ENCODE peak calls at places on chromosomes 4 and X, in five cellular contexts. S, T, D, B and K are unnamed samples. For H3K36me3 and H3K9me3, the result is how much of the 10 kb centered on the place peaks cover.

GRCh38 chr4:56728512-56728911 is 47.4 kb upstream of the HOPX start:
- DNase-seq in D (peak), S (no peak), B (peak), T (no peak), K (no peak)

GRCh38 chr4:7007142-7007907 is 35.8 kb upstream of the TADA2B start:
- DNase-seq in B (no peak), D (no peak), S (no peak), T (no peak), K (no peak)

GRCh38 chrX:13652256-13653021 is 502 bp upstream of the TCEANC start:
- DNase-seq in B (no peak), S (peak), D (no peak), T (no peak), K (no peak)

GRCh38 chr4:73978886-73979285 is 2.9 kb downstream of the PF4 start:
- DNase-seq in S (no peak), D (no peak), B (no peak), T (no peak), K (no peak)

GRCh38 chr4:153014460-153014859 is 78.3 kb downstream of the FHDC1 start:
- DNase-seq in B (no peak), T (no peak), S (no peak), D (no peak), K (no peak)

GRCh38 chr4:73740353-73740778 is at the start of gene CXCL8:
- DNase-seq in S (peak), D (peak), B (peak), T (no peak), K (no peak)

GRCh38 chrX:111095974-111096870 is at the start of gene PAK3:
- DNase-seq in S (no peak), D (peak), B (peak), T (peak), K (no peak)

GRCh38 chr4:15963001-15963451 is at the start of gene FGFBP2:
- DNase-seq in B (peak), T (no peak), D (peak), S (no peak), K (no peak)

GRCh38 chr4:53313510-53313909 is 52.4 kb downstream of the SCFD2 start:
- DNase-seq in S (no peak), B (no peak), D (no peak), T (no peak), K (no peak)

GRCh38 chr4:6466756-6467381 is 5.5 kb downstream of the PPP2R2C start:
- DNase-seq in D (peak), S (no peak), T (no peak), B (no peak), K (peak)

GRCh38 chrX:53004038-53004437 is 44.6 kb upstream of the GPR173 start:
- DNase-seq in S (no peak), D (no peak), B (no peak), T (no peak), K (no peak)

GRCh38 chr4:74619931-74620702 is 174.2 kb downstream of the BTC start:
- DNase-seq in D (no peak), B (no peak), S (no peak), T (no peak), K (no peak)

GRCh38 chrX:132774312-132774711 is 184.1 kb downstream of the HS6ST2 start:
- DNase-seq in S (no peak), T (no peak), D (no peak), B (no peak), K (no peak)

GRCh38 chr4:38467296-38467695 is 196.7 kb upstream of the KLF3 start:
- DNase-seq in T (no peak), B (no peak), S (no peak), D (no peak), K (no peak)

GRCh38 chr4:41575207-41575606 is 37.2 kb downstream of the LIMCH1 start:
- DNase-seq in B (no peak), T (no peak), S (no peak), D (no peak), K (no peak)

GRCh38 chr4:38161208-38162113 is 201.3 kb downstream of the PTTG2 start:
- DNase-seq in S (no peak), T (no peak), B (no peak), D (no peak), K (no peak)

GRCh38 chr4:829761-830655 is 4.1 kb upstream of the CPLX1 start:
- DNase-seq in B (no peak), T (peak), S (no peak), D (peak), K (no peak)

GRCh38 chr4:1018147-1019020 is 7.0 kb downstream of the FGFRL1 start:
- DNase-seq in T (peak), S (peak), D (no peak), B (no peak), K (no peak)

GRCh38 chr4:9953089-9953488 is 68.2 kb downstream of the SLC2A9 start:
- DNase-seq in S (no peak), D (no peak), B (no peak), T (no peak), K (peak)

GRCh38 chr4:16240300-16240699 is 14.0 kb upstream of the TAPT1 start:
- DNase-seq in D (no peak), B (no peak), T (no peak), S (no peak), K (no peak)

GRCh38 chrX:102339312-102340298 is 92.6 kb downstream of the NXF2 start:
- DNase-seq in T (peak), D (peak), B (no peak), S (no peak), K (no peak)

GRCh38 chr4:113349400-113349799 is 299.9 kb downstream of the ANK2 start:
- DNase-seq in T (no peak), S (no peak), D (no peak), B (no peak), K (no peak)

GRCh38 chrX:6005856-6006255 is 222.8 kb downstream of the NLGN4X start:
- DNase-seq in B (no peak), S (no peak), T (no peak), D (no peak), K (no peak)

GRCh38 chrX:46587158-46587557 is 13.6 kb downstream of the CHST7 start:
- DNase-seq in B (no peak), T (no peak), D (no peak), S (no peak), K (no peak)

GRCh38 chrX:129091097-129091496 is 432.2 kb downstream of the SMARCA1 start:
- DNase-seq in D (no peak), T (no peak), S (no peak), B (no peak), K (no peak)

GRCh38 chrX:101977091-101977490 is 45.3 kb upstream of the ZMAT1 start:
- DNase-seq in T (no peak), D (no peak), S (no peak), B (no peak), K (no peak)

GRCh38 chrX:48703228-48703627 is 6.7 kb downstream of the SUV39H1 start:
- DNase-seq in D (no peak), B (no peak), S (no peak), T (no peak), K (no peak)

GRCh38 chrX:100449696-100450606 is 39.9 kb upstream of the PCDH19 start:
- DNase-seq in T (peak), S (no peak), B (peak), D (no peak), K (no peak)

GRCh38 chr4:87270144-87270543 is 49.7 kb upstream of the KLHL8 start:
- DNase-seq in T (no peak), B (no peak), D (no peak), S (peak), K (no peak)

GRCh38 chrX:24513416-24513815 is 48.3 kb downstream of the PDK3 start:
- DNase-seq in S (no peak), T (no peak), D (no peak), B (no peak), K (no peak)

GRCh38 chr4:38179690-38180299 is 219.6 kb downstream of the PTTG2 start:
- DNase-seq in T (no peak), S (peak), D (peak), B (peak), K (peak)

GRCh38 chr4:139951051-139951450 is 202.9 kb downstream of the MAML3 start:
- DNase-seq in D (no peak), T (no peak), B (no peak), S (no peak), K (no peak)

GRCh38 chr4:157702821-157703220 is 470.0 kb downstream of the GASK1B start:
- DNase-seq in B (no peak), T (no peak), S (no peak), D (no peak), K (no peak)

GRCh38 chr4:16461362-16461761 is 235.1 kb upstream of the TAPT1 start:
- DNase-seq in D (no peak), T (no peak), B (no peak), S (no peak), K (no peak)

GRCh38 chr4:8192748-8193738 is 6.0 kb upstream of the SH3TC1 start:
- DNase-seq in T (no peak), S (no peak), D (no peak), B (peak), K (no peak)

GRCh38 chrX:65706041-65706828 is 38.8 kb downstream of the MSN start:
- DNase-seq in B (no peak), D (no peak), T (no peak), S (no peak), K (no peak)

GRCh38 chrX:96372313-96373046 is 312.2 kb upstream of the DIAPH2 start:
- DNase-seq in T (no peak), B (no peak), D (no peak), S (no peak), K (no peak)

GRCh38 chr4:76951333-76952033 is 1.9 kb downstream of the SEPTIN11 start:
- DNase-seq in T (no peak), S (no peak), D (no peak), B (no peak), K (no peak)

GRCh38 chr4:19381068-19381467 is 870.6 kb upstream of the SLIT2 start:
- DNase-seq in B (no peak), T (no peak), D (no peak), S (no peak), K (no peak)

DNA sequence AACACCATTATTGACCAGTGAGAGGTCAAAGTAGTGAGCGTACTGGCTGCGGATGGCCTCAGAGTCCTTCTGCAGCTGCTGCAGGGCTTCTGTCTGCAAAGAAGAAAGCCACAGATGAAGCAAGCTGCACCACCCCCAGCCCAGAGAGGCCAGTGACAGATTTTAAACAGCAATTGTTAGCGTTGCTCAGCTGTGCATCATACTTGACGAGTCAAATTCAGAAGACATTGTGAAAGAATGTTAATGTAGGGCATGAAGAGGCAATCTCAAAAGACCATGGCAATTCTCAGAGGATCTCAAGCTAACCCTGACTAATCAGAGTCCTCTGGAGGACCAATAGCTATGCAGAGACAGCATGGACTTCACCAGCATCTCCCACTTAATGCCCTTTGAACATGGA is 16.6 kb downstream of the DKC1 start:
- DNase-seq in S (no peak), B (no peak), D (no peak), T (no peak), K (no peak)
- H3K36me3 ChIP-seq in S (half or more), B (under half), D (under half), T (under half), K (under half)

GRCh38 chr4:17981063-17981462 is 40.5 kb downstream of the LCORL start:
- DNase-seq in D (no peak), B (no peak), T (no peak), S (no peak), K (no peak)

DNA sequence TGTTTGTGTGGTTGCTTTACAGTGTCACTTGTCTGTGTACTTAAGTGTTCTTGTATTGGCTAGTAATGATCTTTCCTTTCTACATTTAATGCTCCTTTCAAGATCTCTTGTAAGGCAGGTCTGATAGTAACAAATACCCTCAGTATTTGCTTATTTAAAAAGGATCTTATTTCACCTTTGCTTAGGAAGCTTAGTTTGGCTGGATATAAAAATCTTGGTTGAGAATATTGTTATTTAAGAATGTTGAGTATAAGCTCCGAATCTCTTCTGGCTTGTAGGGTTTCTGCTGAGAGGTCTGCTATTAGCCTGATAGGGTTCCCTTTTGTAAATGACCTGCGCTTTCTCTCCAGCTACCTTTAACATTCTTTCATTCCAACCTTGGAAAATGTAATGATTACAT is 35.7 kb downstream of the LCORL start:
- DNase-seq in T (no peak), D (no peak), S (no peak), B (no peak), K (no peak)
- H3K9me3 ChIP-seq in T (under half), D (under half), S (under half), B (under half), K (under half)

DNA sequence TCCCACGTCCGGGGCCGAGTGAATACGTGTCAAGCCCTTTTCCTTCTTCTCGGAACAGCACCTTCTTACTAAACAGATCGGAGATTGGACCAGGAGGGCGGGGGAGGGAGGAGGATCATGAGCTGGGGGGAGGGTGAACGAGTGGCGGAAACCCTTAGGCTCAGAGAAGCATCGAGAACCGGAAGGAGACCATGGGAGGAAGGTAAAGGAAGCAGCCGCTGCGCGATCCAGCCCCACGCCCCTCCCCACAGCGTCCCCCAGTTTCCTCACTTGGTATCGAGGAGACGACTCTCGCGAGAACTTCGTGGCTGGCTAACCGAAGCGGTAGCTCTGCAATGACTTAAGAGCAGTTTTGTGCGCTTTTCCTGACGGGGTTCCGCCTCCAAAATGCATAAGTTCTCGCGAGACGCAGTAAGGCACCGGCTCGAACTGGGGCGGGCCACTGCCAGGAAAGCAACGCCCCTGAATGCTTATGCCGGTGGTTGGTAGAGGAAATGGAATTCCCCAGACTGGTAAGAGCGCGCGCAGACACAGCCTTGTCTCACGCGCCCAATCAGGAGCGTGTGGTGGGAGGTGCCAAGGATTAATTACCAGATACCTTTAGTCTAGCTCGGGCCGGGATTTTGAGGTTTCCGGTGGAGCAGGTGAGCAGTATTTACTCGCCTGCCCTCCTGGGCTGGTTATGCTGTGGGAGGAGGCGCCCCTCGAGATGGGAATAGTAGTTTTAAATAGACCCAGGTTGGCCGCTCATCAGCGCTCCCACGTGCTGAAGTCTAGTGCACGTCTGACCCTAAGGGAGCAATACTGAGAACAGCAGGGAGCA is 534 bp upstream of the UBE2D3 start:
- DNase-seq in S (peak), B (peak), T (peak), D (peak), K (peak)
- TF ChIP-seq EP300 in S (peak), B (peak), T (no peak), D (no peak), K (no peak)

GRCh38 chr4:2626231-2626630 is 89.8 kb downstream of the FAM193A start:
- DNase-seq in D (peak), S (no peak), B (no peak), T (no peak), K (no peak)
- H3K36me3 ChIP-seq in D (under half), S (half or more), B (under half), T (under half), K (under half)

GRCh38 chr4:166499820-166500219 is 626.8 kb downstream of the TLL1 start:
- DNase-seq in T (no peak), D (no peak), S (no peak), B (no peak), K (no peak)
- H3K9me3 ChIP-seq in T (under half), D (under half), S (under half), B (under half), K (under half)

DNA sequence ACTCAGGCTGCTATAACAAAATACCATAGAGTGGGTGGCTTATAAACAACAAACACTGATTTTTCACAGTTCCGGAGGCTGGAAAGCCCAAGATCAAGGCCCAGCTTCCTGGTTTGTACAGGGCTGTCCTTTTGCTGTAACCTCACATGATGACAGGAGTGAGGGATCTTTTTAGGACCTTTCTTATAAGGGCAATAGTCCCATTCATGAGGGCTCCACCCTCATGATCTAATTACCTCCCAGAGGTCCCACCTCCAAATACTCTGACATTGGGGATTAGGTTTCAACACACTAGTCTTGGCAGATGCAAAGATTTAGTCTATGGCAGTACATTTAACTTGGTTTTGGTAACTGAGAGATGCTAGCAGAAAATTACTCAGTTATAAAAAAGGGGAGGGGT is 20.9 kb downstream of the GPAT3 start:
- DNase-seq in T (no peak), D (no peak), S (no peak), B (no peak), K (no peak)
- TF ChIP-seq EP300 in T (no peak), D (no peak), S (no peak), B (no peak), K (no peak)

DNA sequence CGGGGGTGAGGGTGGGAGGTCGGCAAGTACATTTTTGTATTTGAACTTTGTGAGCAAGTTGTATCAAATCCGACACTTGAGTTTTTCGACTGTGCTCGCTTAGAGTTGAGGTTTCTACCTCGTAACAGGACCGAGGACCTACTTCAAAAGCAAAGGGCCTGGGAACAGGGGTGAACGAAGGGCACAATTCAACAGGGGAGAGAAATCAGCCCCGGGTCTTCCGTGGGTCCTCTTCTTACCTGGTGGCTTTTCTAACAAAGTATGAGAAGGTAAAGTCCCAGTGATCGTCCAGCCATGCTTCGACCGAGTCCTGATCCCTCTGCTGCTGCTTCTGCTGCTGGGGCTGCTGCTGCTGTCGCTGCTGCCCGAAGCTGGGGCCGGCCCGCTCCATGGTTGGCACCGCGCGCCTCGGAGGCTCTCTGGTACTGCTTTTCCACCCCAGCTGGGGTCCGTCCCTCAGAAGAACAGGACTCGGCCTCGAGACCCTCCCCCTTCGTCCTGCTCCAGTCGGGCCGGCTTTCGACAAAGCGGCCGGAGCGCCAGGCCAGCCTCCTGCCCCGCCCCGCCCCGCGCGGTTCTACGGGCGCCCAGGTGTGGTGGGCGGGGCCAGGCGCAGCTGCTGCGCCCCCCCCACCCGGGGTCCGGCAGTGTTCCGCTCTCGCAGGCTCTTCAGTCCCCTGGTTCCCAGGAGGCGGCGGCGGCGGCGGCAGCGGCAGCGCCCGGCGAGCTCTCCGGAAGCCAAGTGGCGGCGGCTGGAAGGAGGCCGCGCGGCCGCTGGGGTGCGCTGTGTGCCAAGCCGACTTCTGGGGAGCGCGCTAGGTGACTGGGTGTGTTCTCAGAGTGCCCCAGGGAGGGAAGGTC is at the start of gene PDE5A:
- DNase-seq in T (peak), B (peak), D (peak), S (peak), K (peak)
- H3K36me3 ChIP-seq in T (under half), B (under half), D (under half), S (under half), K (under half)

DNA sequence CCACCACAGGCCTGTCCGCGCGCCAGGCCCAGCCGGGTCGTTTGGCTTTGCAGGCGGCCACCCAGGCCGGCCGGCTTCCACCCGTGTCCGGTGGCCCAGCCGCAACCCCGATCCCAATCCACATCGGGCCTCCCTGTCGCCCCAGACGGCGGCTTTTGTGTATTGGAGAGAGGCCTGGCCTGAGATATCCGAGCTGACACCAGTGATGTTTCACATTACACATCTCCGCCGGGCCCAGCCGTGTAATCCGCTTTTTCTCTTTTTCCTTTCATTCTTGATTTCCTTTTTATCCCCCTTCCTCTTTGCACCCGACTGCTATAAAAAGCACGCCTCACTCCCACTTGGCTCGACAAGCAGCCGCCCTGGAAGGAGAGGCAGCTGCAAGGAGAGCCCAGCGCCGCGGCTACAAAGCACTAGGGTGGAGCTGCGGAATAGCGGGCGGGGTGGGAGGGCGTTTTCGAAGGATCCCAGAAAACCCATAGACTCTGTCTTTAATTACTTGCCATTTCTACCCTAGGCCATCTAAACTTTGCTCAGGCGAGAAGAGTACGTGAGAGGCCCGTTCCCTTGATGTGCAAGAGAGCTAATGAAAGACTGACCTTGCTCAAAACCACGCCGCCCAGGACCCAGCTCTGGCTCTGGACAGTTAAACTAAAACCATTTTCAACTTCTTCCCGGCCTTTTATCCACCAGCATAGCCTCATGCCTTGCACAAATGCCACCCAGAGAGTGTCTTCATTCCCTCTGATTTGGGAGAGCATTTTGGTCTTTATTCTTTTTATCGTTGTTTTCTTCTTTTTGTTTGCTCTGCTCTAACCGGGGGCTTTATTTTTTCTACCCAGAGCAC is 3.3 kb downstream of the PITX2 start:
- DNase-seq in B (no peak), D (no peak), S (no peak), T (peak), K (no peak)
- H3K9me3 ChIP-seq in B (under half), D (under half), S (under half), T (under half), K (under half)